ENCODE peak calls at places on chromosome 17, in five cellular contexts. K, L, E, D and B are unnamed samples.

GRCh38 chr17:17467720-17468119 is 9.1 kb upstream of the MED9 start:
- DNase-seq in D (no peak), E (no peak), K (no peak), L (no peak), B (no peak)

GRCh38 chr17:38584350-38584925 is 21.3 kb downstream of the SRCIN1 start:
- DNase-seq in E (peak), K (peak), D (peak), L (peak), B (peak)

GRCh38 chr17:43517615-43518386 is 28.3 kb downstream of the ETV4 start:
- DNase-seq in D (peak), E (no peak), K (no peak), L (no peak), B (no peak)

GRCh38 chr17:40303009-40303657 is 5.8 kb upstream of the RARA start:
- DNase-seq in L (no peak), D (peak), E (peak), K (peak), B (no peak)

GRCh38 chr17:74453665-74454196 is 12.7 kb upstream of the CD300A start:
- DNase-seq in E (peak), D (no peak), K (no peak), L (peak), B (no peak)

GRCh38 chr17:68195667-68196393 is 52.0 kb upstream of the AMZ2 start:
- DNase-seq in K (no peak), D (no peak), E (no peak), L (no peak), B (peak)

GRCh38 chr17:76154935-76155845 is 14.1 kb upstream of the FOXJ1 start:
- DNase-seq in E (no peak), L (no peak), D (no peak), K (no peak), B (no peak)

GRCh38 chr17:64411999-64412771 is 21.5 kb upstream of the PECAM1 start:
- DNase-seq in K (no peak), E (peak), L (no peak), D (no peak), B (peak)

GRCh38 chr17:68398731-68399637 is 58.3 kb downstream of the WIPI1 start:
- DNase-seq in E (peak), K (peak), L (peak), D (peak), B (peak)

GRCh38 chr17:64025732-64026294 is 5.4 kb upstream of the ICAM2 start:
- DNase-seq in K (peak), D (peak), L (peak), E (peak), B (peak)

GRCh38 chr17:50588391-50589111 is 28.0 kb downstream of the CACNA1G start:
- DNase-seq in L (no peak), K (no peak), E (no peak), D (no peak), B (no peak)

GRCh38 chr17:32111141-32111771 is 31.0 kb upstream of the RHOT1 start:
- DNase-seq in D (peak), L (no peak), K (peak), E (peak), B (no peak)

GRCh38 chr17:44967907-44968224 is 237 bp downstream of the C1QL1 start:
- DNase-seq in E (no peak), L (no peak), K (no peak), D (no peak), B (no peak)

GRCh38 chr17:53924530-53925455 is 102.1 kb downstream of the KIF2B start:
- DNase-seq in K (no peak), D (no peak), E (no peak), L (no peak), B (no peak)

GRCh38 chr17:57215317-57215716 is 41.0 kb upstream of the MSI2 start:
- DNase-seq in E (no peak), D (peak), L (no peak), K (no peak), B (no peak)

GRCh38 chr17:7336240-7337175 is at the start of gene ACAP1:
- DNase-seq in D (no peak), E (peak), K (peak), L (no peak), B (no peak)

GRCh38 chr17:80652751-80653330 is 108.2 kb downstream of the RPTOR start:
- DNase-seq in L (no peak), E (no peak), D (no peak), K (no peak), B (no peak)

GRCh38 chr17:57644311-57644710 is 100.8 kb downstream of the CCDC182 start:
- DNase-seq in E (no peak), D (no peak), L (no peak), K (no peak), B (no peak)

GRCh38 chr17:77462101-77462500 is 321.3 kb downstream of the SEC14L1 start:
- DNase-seq in L (no peak), E (peak), D (no peak), K (no peak), B (no peak)

GRCh38 chr17:20154601-20155000 is 145.4 kb downstream of the SPECC1 start:
- DNase-seq in E (no peak), K (no peak), L (no peak), D (peak), B (no peak)

GRCh38 chr17:78939615-78940014 is 14.4 kb upstream of the TIMP2 start:
- DNase-seq in K (no peak), D (no peak), E (no peak), L (no peak), B (no peak)

GRCh38 chr17:76255801-76256429 is 9.2 kb upstream of the UBALD2 start:
- DNase-seq in L (no peak), D (no peak), E (no peak), K (no peak), B (no peak)

GRCh38 chr17:20908373-20909273 is 134.2 kb downstream of the USP22 start:
- DNase-seq in D (peak), K (peak), E (peak), L (peak), B (peak)

GRCh38 chr17:1967092-1967662 is 58.0 kb downstream of the RTN4RL1 start:
- DNase-seq in D (peak), K (no peak), E (no peak), L (no peak), B (no peak)

GRCh38 chr17:71423871-71424546 is 696.8 kb upstream of the SOX9 start:
- DNase-seq in E (peak), D (peak), K (no peak), L (no peak), B (no peak)

GRCh38 chr17:40319651-40320550 is 10.9 kb downstream of the RARA start:
- DNase-seq in L (no peak), D (no peak), K (peak), E (no peak), B (no peak)

GRCh38 chr17:16987830-16988601 is 16.1 kb upstream of the TNFRSF13B start:
- DNase-seq in E (peak), K (peak), L (no peak), D (peak), B (peak)

DNA sequence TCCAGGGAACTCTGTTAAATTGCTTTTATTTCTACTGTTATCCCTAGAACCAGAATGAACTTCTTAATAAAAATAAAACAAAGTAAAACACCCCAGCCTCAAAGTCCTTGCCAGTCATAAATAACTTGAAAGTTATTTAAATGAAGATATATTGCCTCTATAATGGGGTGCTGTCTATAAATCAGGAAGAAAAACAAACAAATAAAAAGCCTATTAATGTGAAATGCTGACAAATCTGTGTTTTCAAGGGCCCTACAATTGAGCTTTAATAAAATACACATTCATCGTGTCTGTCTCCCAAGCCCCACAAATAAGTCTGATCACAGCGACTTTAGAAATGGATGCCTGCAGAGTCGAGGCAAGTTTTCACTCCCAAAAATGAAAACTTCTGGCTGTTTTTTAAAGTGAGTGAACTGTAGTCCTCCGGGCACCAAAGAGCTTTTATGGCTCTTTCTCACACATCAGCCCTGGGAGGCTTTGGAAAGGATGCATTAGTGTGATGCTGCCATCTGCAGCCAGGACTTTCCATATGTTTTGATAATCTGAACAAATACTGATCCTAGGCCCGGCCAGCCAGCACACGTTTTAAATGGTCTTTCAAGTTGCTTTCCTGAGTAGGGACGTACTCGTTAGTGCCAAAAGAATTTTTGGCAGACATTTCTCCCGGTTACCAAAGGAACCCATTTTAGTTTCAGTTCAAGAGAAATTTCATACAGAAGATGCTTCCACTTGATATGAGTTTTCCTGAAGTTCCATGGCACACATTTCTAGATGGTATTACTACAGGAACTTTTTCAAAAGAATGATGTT is 16.3 kb downstream of the NACA2 start:
- DNase-seq in K (no peak), D (peak), E (peak), L (no peak), B (peak)
- TF ChIP-seq CTCF in K (no peak), D (peak), E (peak), L (peak), B (peak)

DNA sequence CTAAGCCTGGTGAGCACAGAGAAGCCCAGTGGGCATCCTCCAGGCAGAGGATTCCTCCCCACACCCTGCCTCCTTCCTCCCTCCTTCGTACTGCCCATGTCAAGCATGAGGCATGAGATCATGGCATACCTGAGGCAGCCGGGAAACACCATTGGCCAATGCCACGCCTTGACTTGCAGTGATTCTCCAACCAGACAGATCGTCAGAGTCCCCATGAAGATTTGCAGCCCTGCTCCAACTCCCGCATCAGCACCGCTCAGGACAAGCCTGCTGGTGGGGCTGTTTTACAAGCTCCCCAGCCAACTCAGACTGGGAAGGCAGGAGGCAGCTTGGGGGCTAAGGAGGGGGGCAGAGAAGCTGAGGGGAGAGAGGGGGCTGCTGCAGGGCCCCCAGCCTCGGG is 2.9 kb upstream of the KRT16 start:
- DNase-seq in E (no peak), L (no peak), K (no peak), D (peak), B (no peak)
- TF ChIP-seq CTCF in E (no peak), L (no peak), K (no peak), D (peak), B (no peak)

DNA sequence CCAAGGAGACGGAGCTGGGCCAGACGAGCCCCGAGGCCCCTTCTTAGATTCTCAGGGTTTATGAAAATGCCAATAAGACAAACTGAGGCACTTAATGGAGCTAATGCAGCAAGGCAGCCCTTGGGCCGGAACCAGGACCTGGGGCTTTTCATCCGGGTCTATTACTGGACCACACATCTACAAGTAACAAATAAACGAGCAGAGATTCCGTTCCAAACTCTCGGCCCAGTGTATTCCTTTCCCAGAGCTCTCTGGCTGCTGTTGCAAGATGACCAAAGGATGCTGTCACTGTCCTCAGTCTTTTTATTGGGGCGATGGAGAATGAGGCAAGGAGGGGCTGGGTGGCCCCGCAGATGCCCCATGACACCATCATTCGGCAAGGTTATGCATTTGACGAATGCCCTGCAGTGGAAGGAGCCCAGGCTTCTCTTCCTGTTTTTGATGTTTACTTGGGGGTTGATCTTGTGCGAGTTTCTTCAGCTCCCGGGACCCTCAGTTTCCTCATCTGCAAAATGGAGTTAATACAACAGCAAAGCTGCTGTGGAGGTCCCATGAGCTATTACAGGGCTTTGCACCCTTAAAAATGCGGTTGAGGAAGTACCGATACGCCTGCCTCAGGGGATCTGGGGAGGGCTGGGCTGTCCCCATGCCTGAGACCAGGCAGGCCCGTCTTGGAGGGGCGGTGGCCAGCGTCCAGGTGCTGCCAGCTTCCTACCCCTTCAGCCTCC is 1.1 kb upstream of the NTN1 start:
- DNase-seq in D (no peak), L (no peak), K (no peak), E (no peak), B (no peak)
- TF ChIP-seq CTCF in D (no peak), L (no peak), K (no peak), E (no peak), B (no peak)

GRCh38 chr17:72657467-72658317 is 434.8 kb downstream of the SLC39A11 start:
- DNase-seq in K (no peak), D (peak), L (no peak), E (no peak), B (no peak)
- TF ChIP-seq CTCF in K (no peak), D (no peak), L (no peak), E (peak), B (no peak)